ENCODE peak calls at places on chromosomes 13 and 19, in four cellular contexts. T, B, C and U are unnamed samples.

GRCh38 chr13:95494082-95494681 is 58.3 kb upstream of the CLDN10 start:
- DNase-seq in B (peak), T (peak), C (no peak), U (peak)

GRCh38 chr13:45138282-45138681 is 18.0 kb downstream of the GTF2F2 start:
- DNase-seq in T (no peak), B (no peak), C (no peak), U (no peak)

GRCh38 chr19:10096615-10096963 is 5.9 kb downstream of the ANGPTL6 start:
- DNase-seq in B (peak), T (no peak), C (no peak), U (no peak)

GRCh38 chr13:83752141-83752540 is 130.1 kb downstream of the SLITRK1 start:
- DNase-seq in C (no peak), T (peak), B (no peak), U (no peak)

GRCh38 chr19:7915250-7916136 is 863 bp downstream of the TGFBR3L start:
- DNase-seq in C (no peak), T (no peak), B (no peak), U (no peak)

GRCh38 chr13:33322965-33323668 is 37.6 kb upstream of the STARD13 start:
- DNase-seq in C (no peak), T (no peak), B (no peak), U (no peak)

GRCh38 chr19:5934779-5935472 is 20.9 kb downstream of the CAPS start:
- DNase-seq in T (peak), B (no peak), C (no peak), U (peak)

GRCh38 chr13:41411536-41411935 is 45.8 kb upstream of the RGCC start:
- DNase-seq in B (peak), C (no peak), T (peak), U (peak)

GRCh38 chr19:10353793-10354391 is 14.5 kb upstream of the ICAM3 start:
- DNase-seq in C (no peak), T (peak), B (peak), U (peak)

GRCh38 chr13:50645092-50645491 is 198.4 kb downstream of the DLEU7 start:
- DNase-seq in B (no peak), C (no peak), T (no peak), U (no peak)

GRCh38 chr19:1213391-1214286 is 8.1 kb downstream of the STK11 start:
- DNase-seq in C (peak), T (peak), B (no peak), U (peak)

GRCh38 chr13:87244256-87244870 is 426.8 kb upstream of the SLITRK5 start:
- DNase-seq in C (no peak), T (no peak), B (peak), U (no peak)

GRCh38 chr13:75792526-75793187 is 156.5 kb downstream of the LMO7 start:
- DNase-seq in B (no peak), T (peak), C (no peak), U (no peak)

GRCh38 chr13:90272356-90272755 is 1075.1 kb upstream of the MIR17HG start:
- DNase-seq in C (no peak), T (no peak), B (no peak), U (peak)

GRCh38 chr13:113837554-113838355 is 26.1 kb downstream of the GAS6 start:
- DNase-seq in T (peak), B (peak), C (no peak), U (peak)

GRCh38 chr19:10533656-10534386 is 9.9 kb upstream of the ATG4D start:
- DNase-seq in T (peak), B (no peak), C (no peak), U (peak)

GRCh38 chr19:35231956-35232746 is 3.6 kb upstream of the FAM187B start:
- DNase-seq in T (no peak), C (no peak), B (no peak), U (no peak)

GRCh38 chr13:113207890-113208423 is 512 bp downstream of the PCID2 start:
- DNase-seq in C (no peak), T (peak), B (peak), U (peak)

GRCh38 chr13:24124789-24125476 is 35.6 kb upstream of the SPATA13 start:
- DNase-seq in B (no peak), T (peak), C (peak), U (peak)

GRCh38 chr13:114112826-114113322 is 19.5 kb downstream of the RASA3 start:
- DNase-seq in C (no peak), T (no peak), B (no peak), U (no peak)

GRCh38 chr19:50167314-50167721 is 4.2 kb upstream of the IZUMO2 start:
- DNase-seq in C (no peak), T (no peak), B (no peak), U (no peak)

GRCh38 chr19:39127812-39128510 is 2.4 kb downstream of the PAK4 start:
- DNase-seq in B (no peak), T (no peak), C (no peak), U (no peak)

GRCh38 chr13:65488606-65489005 is 1741.5 kb downstream of the PCDH9 start:
- DNase-seq in T (no peak), B (no peak), C (no peak), U (no peak)

GRCh38 chr19:48239582-48240141 is 16.1 kb downstream of the CARD8 start:
- DNase-seq in C (no peak), T (peak), B (peak), U (no peak)

GRCh38 chr13:61146571-61146970 is 269.1 kb downstream of the PCDH20 start:
- DNase-seq in B (no peak), C (no peak), T (no peak), U (no peak)

GRCh38 chr13:61954092-61954491 is 538.4 kb upstream of the PCDH20 start:
- DNase-seq in C (no peak), B (no peak), T (peak), U (peak)

GRCh38 chr19:33921165-33921564 is 124.5 kb downstream of the KCTD15 start:
- DNase-seq in T (no peak), B (no peak), C (no peak), U (no peak)

GRCh38 chr19:3975637-3976087 is 4.8 kb upstream of the DAPK3 start:
- DNase-seq in T (no peak), C (no peak), B (no peak), U (no peak)

GRCh38 chr13:49421391-49421790 is 22.5 kb downstream of the CAB39L start:
- DNase-seq in T (no peak), B (peak), C (peak), U (peak)

GRCh38 chr19:49890349-49891311 is 6.1 kb downstream of the IL4I1 start:
- DNase-seq in C (no peak), T (no peak), B (peak), U (no peak)

GRCh38 chr13:33146843-33147611 is 130.8 kb downstream of the KL start:
- DNase-seq in B (no peak), T (no peak), C (peak), U (no peak)

GRCh38 chr13:111632906-111633305 is 312.5 kb downstream of the TEX29 start:
- DNase-seq in C (no peak), T (no peak), B (no peak), U (no peak)

GRCh38 chr13:32636711-32637110 is 50.5 kb downstream of the PDS5B start:
- DNase-seq in T (no peak), C (no peak), B (no peak), U (no peak)

GRCh38 chr13:50524540-50524939 is 319.0 kb downstream of the DLEU7 start:
- DNase-seq in C (no peak), B (no peak), T (no peak), U (no peak)

GRCh38 chr19:40413291-40413994 is at the start of gene PRX:
- DNase-seq in B (peak), T (no peak), C (no peak), U (no peak)

GRCh38 chr19:35509018-35509652 is 4.3 kb downstream of the DMKN start:
- DNase-seq in T (no peak), B (peak), C (peak), U (no peak)

GRCh38 chr13:76438050-76438449 is 448.2 kb downstream of the KCTD12 start:
- DNase-seq in B (no peak), C (no peak), T (peak), U (no peak)

GRCh38 chr13:50149143-50149703 is 134.0 kb downstream of the KCNRG start:
- DNase-seq in C (no peak), B (no peak), T (no peak), U (no peak)

GRCh38 chr19:53057904-53058579 is 13.5 kb downstream of the ERVV-2 start:
- DNase-seq in T (no peak), C (no peak), B (no peak), U (no peak)

GRCh38 chr19:28404462-28404861 is 808.5 kb downstream of the UQCRFS1 start:
- DNase-seq in C (no peak), T (no peak), B (no peak), U (no peak)

GRCh38 chr19:28402701-28403290 is 810.2 kb downstream of the UQCRFS1 start:
- DNase-seq in B (no peak), T (no peak), C (no peak), U (no peak)

GRCh38 chr19:28403698-28404099 is 809.3 kb downstream of the UQCRFS1 start:
- DNase-seq in C (no peak), T (no peak), B (no peak), U (no peak)

GRCh38 chr19:28406966-28407365 is 806.0 kb downstream of the UQCRFS1 start:
- DNase-seq in C (no peak), T (no peak), B (peak), U (no peak)

DNA sequence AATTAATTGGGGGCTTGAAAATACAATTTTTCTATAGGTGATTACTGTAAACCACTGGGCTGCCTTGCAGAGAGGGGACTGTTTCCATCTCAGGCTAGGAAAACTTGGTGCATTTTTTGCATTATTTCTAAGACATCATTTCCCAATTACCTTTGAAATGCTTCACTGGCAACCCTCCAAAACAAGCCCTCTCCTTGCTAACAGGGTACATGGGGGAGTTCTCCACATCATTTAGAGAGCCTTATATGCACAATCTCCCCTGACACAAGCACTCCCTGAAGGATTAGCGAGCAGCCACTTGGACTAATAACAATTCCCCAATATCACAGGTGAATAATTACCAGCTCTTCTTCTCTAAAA is 806.7 kb downstream of the UQCRFS1 start:
- DNase-seq in C (no peak), T (no peak), B (no peak), U (no peak)
- TF ChIP-seq FOS in C (no peak), T (no peak), B (no peak), U (no peak)

GRCh38 chr13:107370036-107370785 is 802.3 kb upstream of the ARGLU1 start:
- DNase-seq in B (no peak), T (peak), C (no peak), U (peak)
- TF ChIP-seq FOS in B (no peak), T (peak), C (no peak), U (peak)

GRCh38 chr13:97564929-97565328 is 131.0 kb downstream of the RAP2A start:
- DNase-seq in T (no peak), B (no peak), C (no peak), U (no peak)
- TF ChIP-seq FOS in T (no peak), B (no peak), C (no peak), U (no peak)

DNA sequence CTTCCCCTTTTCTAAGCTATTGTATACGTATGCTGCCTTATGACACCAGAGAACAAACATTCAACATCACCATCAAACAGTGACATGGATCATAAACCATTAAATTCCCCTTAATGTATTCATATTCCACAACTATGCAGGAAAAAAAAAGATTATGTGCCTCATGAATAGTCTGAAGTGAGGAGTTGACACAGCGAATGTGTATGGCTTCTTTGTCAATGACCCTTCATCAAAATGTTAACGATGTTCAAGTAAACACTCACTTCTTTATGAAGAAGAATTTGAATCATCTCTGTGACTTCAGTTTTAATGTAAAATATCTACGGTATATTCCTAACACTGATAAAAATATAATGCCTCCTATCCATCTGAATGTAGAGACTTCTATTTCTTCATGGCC is 44.6 kb downstream of the SMAD9 start:
- DNase-seq in B (no peak), T (peak), C (no peak), U (no peak)
- TF ChIP-seq FOS in B (no peak), T (no peak), C (no peak), U (no peak)

GRCh38 chr13:73421310-73421912 is 362.6 kb downstream of the KLF5 start:
- DNase-seq in T (peak), B (no peak), C (no peak), U (no peak)
- TF ChIP-seq FOS in T (no peak), B (no peak), C (no peak), U (no peak)

DNA sequence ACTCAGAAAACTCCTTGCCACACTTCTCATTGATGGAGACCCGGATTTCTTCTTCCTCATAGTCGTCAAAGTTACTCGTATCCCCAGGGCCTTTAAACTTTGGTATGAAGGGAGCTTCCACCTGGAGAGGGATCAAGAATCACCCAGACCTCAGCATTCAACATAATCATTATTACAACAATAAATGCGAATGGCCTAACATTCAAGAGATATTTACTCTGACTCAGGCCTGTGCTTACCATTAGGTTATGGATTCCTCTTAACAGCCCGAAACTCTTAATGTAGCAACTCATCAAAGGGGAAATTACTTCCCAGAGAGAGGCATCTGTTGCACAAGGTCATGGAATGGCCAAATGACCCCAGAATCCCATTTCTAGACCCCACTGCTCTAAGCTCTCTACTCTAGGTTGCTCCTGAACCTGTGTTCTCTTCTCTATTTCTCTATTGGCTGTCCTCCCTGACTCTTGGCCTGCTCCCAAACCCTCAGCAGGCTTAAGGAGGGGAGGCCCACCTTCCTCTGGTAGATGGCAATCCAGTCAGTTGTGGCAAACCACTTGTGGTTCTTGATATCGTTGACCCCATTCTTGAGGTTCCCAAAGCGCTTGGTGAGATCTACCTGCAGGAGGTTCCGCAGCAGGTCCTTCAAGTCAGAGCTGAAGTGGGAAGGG is 2.7 kb upstream of the SAMD1 start:
- DNase-seq in B (no peak), C (no peak), T (no peak), U (no peak)
- TF ChIP-seq FOS in B (no peak), C (no peak), T (no peak), U (no peak)

GRCh38 chr19:2488942-2489731 is 13.2 kb downstream of the GADD45B start:
- DNase-seq in B (no peak), C (no peak), T (no peak), U (peak)
- TF ChIP-seq FOS in B (no peak), C (no peak), T (no peak), U (no peak)

DNA sequence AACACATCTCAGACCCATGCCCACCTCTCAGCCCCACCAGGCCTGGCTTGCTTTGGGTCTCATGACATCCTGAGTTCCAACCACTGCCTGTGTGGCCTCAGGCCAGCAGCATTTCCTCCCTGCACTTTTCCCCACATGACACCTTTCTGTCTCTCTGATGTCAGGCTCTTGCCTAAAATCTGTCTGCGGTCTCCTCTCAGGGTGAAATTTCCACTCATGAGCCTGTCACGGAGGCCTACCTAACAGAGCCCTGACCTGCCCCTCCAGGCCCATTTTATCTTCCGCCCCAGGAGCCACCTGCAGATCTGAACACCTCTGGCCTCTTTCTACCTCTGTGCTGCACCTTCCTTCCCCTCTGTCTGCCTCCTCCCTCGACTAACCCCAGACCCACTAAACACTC is 93.5 kb downstream of the ZDHHC20 start:
- DNase-seq in C (no peak), B (no peak), T (no peak), U (no peak)
- TF ChIP-seq FOS in C (no peak), B (no peak), T (no peak), U (no peak)

DNA sequence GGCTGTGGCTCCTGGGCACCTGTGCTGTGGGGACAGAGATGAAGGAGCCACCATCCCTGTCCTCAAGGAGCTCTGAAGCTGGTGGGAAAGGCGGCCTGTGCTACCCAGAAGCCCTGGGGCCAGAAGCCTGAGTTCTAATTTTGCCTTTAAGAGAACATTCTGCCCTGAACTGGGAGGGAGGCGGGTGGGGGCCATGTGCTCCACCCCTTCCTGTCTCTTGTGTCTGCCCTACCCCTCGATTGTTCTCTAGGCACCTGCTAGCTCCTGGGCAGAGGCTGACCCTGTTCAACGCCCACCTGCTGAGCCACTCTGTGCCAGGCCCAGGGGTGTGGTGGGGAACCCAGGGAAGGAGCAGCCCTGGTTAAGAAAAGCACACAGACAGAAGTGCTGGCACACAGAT is 5.9 kb downstream of the TRAPPC6A start:
- DNase-seq in T (no peak), B (no peak), C (no peak), U (no peak)
- TF ChIP-seq FOS in T (no peak), B (no peak), C (no peak), U (no peak)

GRCh38 chr13:77457989-77458388 is 77.5 kb upstream of the SCEL start:
- DNase-seq in C (no peak), T (no peak), B (no peak), U (no peak)
- TF ChIP-seq FOS in C (no peak), T (no peak), B (no peak), U (no peak)